ENCODE peak calls at places on chromosomes 2 and 18, in nine cellular contexts. H is tibial nerve, I is A549, G is adrenal gland, Q is HCT116, X is upper lobe of left lung, O is body of pancreas, C is prostate gland, V is ovary. W is an unnamed sample.

GRCh38 chr2:33505966-33506365 is 29.5 kb downstream of the RASGRP3 start:
- DNase-seq in C (no peak), H (no peak), I (no peak), Q (no peak), V (no peak), X (no peak), O (no peak), G (no peak), W (no peak)

GRCh38 chr2:239351687-239352086 is 49.1 kb downstream of the HDAC4 start:
- DNase-seq in X (no peak), V (no peak), I (no peak), Q (no peak), H (no peak), C (no peak), O (no peak), G (no peak), W (no peak)

GRCh38 chr2:105645031-105645940 is 99.4 kb upstream of the NCK2 start:
- DNase-seq in X (peak; percentile 27), O (no peak), V (no peak), I (no peak), H (no peak), C (no peak), G (no peak), Q (no peak), W (no peak)

GRCh38 chr2:105557515-105557914 is 158.7 kb upstream of the FHL2 start:
- DNase-seq in H (no peak), I (no peak), G (no peak), Q (no peak), C (no peak), O (no peak), X (no peak), V (no peak), W (peak; percentile 70)

GRCh38 chr2:105604938-105605337 is 139.8 kb upstream of the NCK2 start:
- DNase-seq in X (no peak), H (no peak), I (no peak), O (no peak), G (peak; percentile 59), C (peak; percentile 17), V (no peak), Q (no peak), W (no peak)

GRCh38 chr2:96144481-96145027 is 686 bp downstream of the DUSP2 start:
- DNase-seq in V (no peak), O (no peak), G (peak; percentile 48), H (no peak), X (no peak), C (peak; percentile 14), I (no peak), Q (no peak), W (no peak)

GRCh38 chr2:71614976-71615768 is 161.8 kb downstream of the DYSF start:
- DNase-seq in Q (no peak), I (no peak), C (no peak), H (peak; percentile 38), O (peak; percentile 54), V (peak; percentile 28), G (peak; percentile 77), X (peak; percentile 69), W (peak; percentile 91)

GRCh38 chr2:196954001-196954400 is 27.5 kb upstream of the PGAP1 start:
- DNase-seq in H (no peak), G (no peak), I (no peak), V (no peak), C (no peak), X (no peak), O (no peak), Q (no peak), W (no peak)

GRCh38 chr2:43358688-43359201 is 132.3 kb upstream of the ZFP36L2 start:
- DNase-seq in X (no peak), Q (no peak), G (no peak), H (no peak), O (no peak), V (no peak), I (no peak), C (no peak), W (no peak)

GRCh38 chr2:144517825-144518699 is 1.9 kb downstream of the ZEB2 start:
- DNase-seq in I (no peak), V (peak; percentile 37), X (no peak), Q (no peak), O (no peak), G (peak; percentile 62), C (no peak), H (no peak), W (no peak)

GRCh38 chr2:860259-860855 is 90.3 kb upstream of the SNTG2 start:
- DNase-seq in I (peak; percentile 24), G (no peak), O (no peak), H (no peak), X (no peak), V (no peak), Q (peak; percentile 7), C (no peak), W (no peak)

GRCh38 chr18:62420513-62421209 is 95.6 kb downstream of the TNFRSF11A start:
- DNase-seq in G (no peak), I (peak; percentile 69), V (no peak), H (no peak), C (peak; percentile 41), X (no peak), Q (no peak), O (peak; percentile 36), W (no peak)

GRCh38 chr18:36408606-36409005 is 111.1 kb downstream of the FHOD3 start:
- DNase-seq in X (no peak), V (no peak), O (no peak), I (no peak), C (no peak), Q (no peak), H (no peak), G (no peak), W (no peak)

GRCh38 chr2:172324198-172324597 is 103.2 kb upstream of the ITGA6 start:
- DNase-seq in V (no peak), Q (no peak), G (no peak), C (no peak), X (no peak), H (no peak), O (no peak), I (no peak), W (no peak)

DNA sequence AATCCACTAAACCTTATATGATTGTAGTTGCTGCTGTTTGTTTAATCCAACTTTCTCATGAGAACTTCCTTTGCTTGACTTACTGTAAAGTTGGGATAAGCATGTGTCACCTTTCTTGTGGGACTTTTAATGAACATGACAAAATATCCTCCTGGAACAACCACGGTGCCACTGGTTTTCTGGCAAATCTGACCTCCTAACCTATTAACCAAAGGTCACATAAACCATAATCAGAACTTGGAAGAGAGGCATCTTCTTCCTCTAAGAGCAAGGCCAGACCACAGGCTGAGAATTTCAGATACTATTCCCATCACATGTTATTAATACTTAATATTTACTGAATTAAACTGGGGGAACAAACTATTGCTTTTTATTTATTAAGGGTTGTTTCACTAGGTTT is 2.3 kb downstream of the SLC40A1 start:
- DNase-seq in C (no peak), Q (no peak), X (no peak), H (no peak), V (no peak), G (no peak), O (no peak), I (no peak), W (no peak)
- H3K27ac ChIP-seq in C (no peak overlapping the region), Q (no peak overlapping the region), X (peak overlapping the region; percentile 95), H (no peak overlapping the region), V (peak overlapping the region; percentile 90), G (peak overlapping the region; percentile 83), O (peak overlapping the region; percentile 13), I (no peak overlapping the region), W (no peak overlapping the region)

DNA sequence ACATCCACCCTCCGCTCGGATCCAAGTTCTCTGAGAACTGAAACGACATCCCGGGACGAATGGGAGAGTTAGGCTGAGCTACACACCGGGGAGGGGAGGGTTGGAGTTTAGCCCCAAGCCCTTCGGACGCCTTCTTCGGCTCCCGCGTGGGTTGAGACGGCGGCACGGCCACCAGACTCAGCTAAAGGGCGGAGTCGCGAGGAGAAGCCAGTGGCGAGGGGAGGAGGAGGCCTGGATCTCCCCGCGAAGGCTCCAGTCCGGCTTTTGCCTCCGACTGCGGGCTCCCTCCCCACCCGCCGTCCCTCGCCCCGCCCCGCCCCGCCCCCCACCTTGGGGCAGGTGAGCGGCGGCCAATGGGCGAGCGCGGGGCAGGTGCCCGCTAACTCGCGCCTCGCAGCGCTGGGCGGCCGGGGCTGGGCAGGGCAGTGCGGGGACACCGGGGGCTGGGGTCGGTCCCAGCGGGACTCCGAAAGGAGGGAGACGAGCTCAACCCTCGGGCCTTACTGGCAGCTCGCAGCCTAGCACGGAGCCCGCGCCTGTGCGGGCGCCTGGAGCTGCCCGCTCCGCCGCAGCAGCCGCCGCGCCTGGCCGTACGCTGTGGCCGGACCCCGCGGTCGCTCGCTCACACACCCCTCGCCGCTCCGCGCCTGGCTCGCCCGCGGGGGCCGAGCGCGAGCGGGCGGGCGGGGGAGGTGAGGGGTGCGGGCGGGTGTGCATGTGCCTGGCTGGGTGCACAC is at the start of gene EMX1:
- DNase-seq in V (no peak), G (peak; percentile 38), Q (peak; percentile 60), I (peak; percentile 65), O (peak; percentile 86), X (peak; percentile 91), H (no peak), C (peak; percentile 67), W (no peak)
- TF ChIP-seq POLR2A in V (no peak), G (no peak), Q (no peak), I (no peak), O (no peak), X (no peak), H (no peak), C (no peak), W (no peak)

GRCh38 chr2:85468704-85469349 is 50.3 kb downstream of the SH2D6 start:
- DNase-seq in G (no peak), O (peak; percentile 79), V (no peak), I (peak; percentile 82), X (no peak), H (no peak), Q (peak; percentile 75), C (peak; percentile 43), W (no peak)

GRCh38 chr2:85472265-85472664 is 53.8 kb downstream of the SH2D6 start:
- DNase-seq in Q (no peak), H (no peak), V (no peak), O (no peak), C (no peak), G (no peak), I (no peak), X (no peak), W (no peak)

GRCh38 chr2:85468096-85468703 is 49.7 kb downstream of the SH2D6 start:
- DNase-seq in H (no peak), X (no peak), G (no peak), C (no peak), V (no peak), Q (no peak), O (no peak), I (no peak), W (no peak)

GRCh38 chr2:85475801-85476610 is 57.5 kb downstream of the SH2D6 start:
- DNase-seq in G (no peak), Q (no peak), V (no peak), I (no peak), O (no peak), X (no peak), H (no peak), C (no peak), W (no peak)

GRCh38 chr2:85470850-85471800 is 52.6 kb downstream of the SH2D6 start:
- DNase-seq in C (no peak), H (no peak), O (peak; percentile 86), I (peak; percentile 85), X (no peak), G (no peak), Q (no peak), V (peak; percentile 38), W (no peak)
- H3K27ac ChIP-seq in C (no peak overlapping the region), H (peak overlapping the region; percentile 69), O (peak overlapping the region; percentile 85), I (peak overlapping the region; percentile 86), X (no peak overlapping the region), G (no peak overlapping the region), Q (no peak overlapping the region), V (no peak overlapping the region), W (no peak overlapping the region)

GRCh38 chr2:106771811-106772210 is 114.2 kb downstream of the ST6GAL2 start:
- DNase-seq in C (no peak), V (no peak), G (no peak), I (no peak), O (no peak), X (no peak), H (no peak), Q (no peak), W (no peak)

GRCh38 chr2:106770986-106771385 is 115.0 kb downstream of the ST6GAL2 start:
- DNase-seq in X (no peak), I (no peak), V (no peak), Q (no peak), G (no peak), C (no peak), H (no peak), O (no peak), W (no peak)
- TF ChIP-seq POLR2A in X (no peak), I (no peak), V (no peak), Q (no peak), G (no peak), C (no peak), H (no peak), O (no peak), W (no peak)